ENCODE peak calls at places on chromosomes 13 and 19, in five cellular contexts. One of them, this sample, is unnamed. For H3K4me1, the result is how much of the 10 kb centered on the place peaks cover.

GRCh38 chr13:107865643-107866006 is 349.7 kb downstream of the LIG4 start:
- DNase-seq in right atrium auricular region: no peak
- DNase-seq in adrenal gland: no peak
- DNase-seq in PC-3: no peak
- DNase-seq in psoas muscle: no peak
- DNase-seq in this sample: no peak

GRCh38 chr19:49614096-49614857 is 23.3 kb downstream of the PRR12 start:
- DNase-seq in right atrium auricular region: no peak
- DNase-seq in adrenal gland: peak
- DNase-seq in PC-3: peak
- DNase-seq in psoas muscle: no peak
- DNase-seq in this sample: peak

GRCh38 chr13:29883941-29884518 is 33.6 kb upstream of the UBL3 start:
- DNase-seq in right atrium auricular region: no peak
- DNase-seq in adrenal gland: peak
- DNase-seq in PC-3: no peak
- DNase-seq in psoas muscle: no peak
- DNase-seq in this sample: no peak

GRCh38 chr19:55118401-55118991 is 1.1 kb upstream of the PPP1R12C start:
- DNase-seq in right atrium auricular region: no peak
- DNase-seq in adrenal gland: peak
- DNase-seq in PC-3: no peak
- DNase-seq in psoas muscle: peak
- DNase-seq in this sample: no peak

GRCh38 chr19:44282846-44283245 is 22.0 kb downstream of the ZNF235 start:
- DNase-seq in right atrium auricular region: no peak
- DNase-seq in adrenal gland: no peak
- DNase-seq in PC-3: peak
- DNase-seq in psoas muscle: no peak
- DNase-seq in this sample: peak

GRCh38 chr19:23259961-23260360 is 9.8 kb upstream of the ZNF724 start:
- DNase-seq in right atrium auricular region: no peak
- DNase-seq in adrenal gland: no peak
- DNase-seq in PC-3: no peak
- DNase-seq in psoas muscle: no peak
- DNase-seq in this sample: no peak

GRCh38 chr13:29947839-29948238 is 97.4 kb upstream of the UBL3 start:
- DNase-seq in right atrium auricular region: no peak
- DNase-seq in adrenal gland: no peak
- DNase-seq in PC-3: no peak
- DNase-seq in psoas muscle: no peak
- DNase-seq in this sample: peak

GRCh38 chr19:45800009-45800553 is 7.4 kb upstream of the DMWD start:
- DNase-seq in right atrium auricular region: no peak
- DNase-seq in adrenal gland: no peak
- DNase-seq in PC-3: no peak
- DNase-seq in psoas muscle: no peak
- DNase-seq in this sample: no peak

GRCh38 chr19:7228935-7229541 is 65.2 kb downstream of the INSR start:
- DNase-seq in right atrium auricular region: no peak
- DNase-seq in adrenal gland: no peak
- DNase-seq in PC-3: no peak
- DNase-seq in psoas muscle: no peak
- DNase-seq in this sample: no peak

GRCh38 chr13:50198508-50198907 is 183.3 kb downstream of the KCNRG start:
- DNase-seq in right atrium auricular region: no peak
- DNase-seq in adrenal gland: no peak
- DNase-seq in PC-3: peak
- DNase-seq in psoas muscle: no peak
- DNase-seq in this sample: no peak

GRCh38 chr13:52158629-52159158 is 703 bp downstream of the NEK3 start:
- DNase-seq in right atrium auricular region: peak
- DNase-seq in adrenal gland: peak
- DNase-seq in PC-3: peak
- DNase-seq in psoas muscle: peak
- DNase-seq in this sample: no peak

GRCh38 chr19:31597616-31598015 is 248.4 kb upstream of the TSHZ3 start:
- DNase-seq in right atrium auricular region: no peak
- DNase-seq in adrenal gland: no peak
- DNase-seq in PC-3: no peak
- DNase-seq in psoas muscle: no peak
- DNase-seq in this sample: no peak

GRCh38 chr19:38718747-38719543 is 25.3 kb downstream of the CAPN12 start:
- DNase-seq in right atrium auricular region: no peak
- DNase-seq in adrenal gland: no peak
- DNase-seq in PC-3: no peak
- DNase-seq in psoas muscle: peak
- DNase-seq in this sample: peak

GRCh38 chr13:56134524-56134923 is 1006.2 kb upstream of the PRR20A start:
- DNase-seq in right atrium auricular region: no peak
- DNase-seq in adrenal gland: no peak
- DNase-seq in PC-3: no peak
- DNase-seq in psoas muscle: no peak
- DNase-seq in this sample: no peak

GRCh38 chr13:85543144-85543543 is 256.1 kb downstream of the SLITRK6 start:
- DNase-seq in right atrium auricular region: no peak
- DNase-seq in adrenal gland: no peak
- DNase-seq in PC-3: peak
- DNase-seq in psoas muscle: no peak
- DNase-seq in this sample: no peak

GRCh38 chr13:100434010-100434763 is 154.4 kb downstream of the GGACT start:
- DNase-seq in right atrium auricular region: no peak
- DNase-seq in adrenal gland: no peak
- DNase-seq in PC-3: peak
- DNase-seq in psoas muscle: no peak
- DNase-seq in this sample: peak

GRCh38 chr13:21365574-21365973 is 93.5 kb downstream of the ZDHHC20 start:
- DNase-seq in right atrium auricular region: peak
- DNase-seq in adrenal gland: no peak
- DNase-seq in PC-3: no peak
- DNase-seq in psoas muscle: no peak
- DNase-seq in this sample: no peak

GRCh38 chr19:5498817-5499535 is 43.8 kb downstream of the ZNRF4 start:
- DNase-seq in right atrium auricular region: no peak
- DNase-seq in adrenal gland: no peak
- DNase-seq in PC-3: no peak
- DNase-seq in psoas muscle: no peak
- DNase-seq in this sample: no peak

GRCh38 chr19:35879770-35880317 is 11.5 kb downstream of the APLP1 start:
- DNase-seq in right atrium auricular region: peak
- DNase-seq in adrenal gland: peak
- DNase-seq in PC-3: peak
- DNase-seq in psoas muscle: peak
- DNase-seq in this sample: peak

GRCh38 chr19:53183146-53183545 is 10.0 kb downstream of the ZNF665 start:
- DNase-seq in right atrium auricular region: no peak
- DNase-seq in adrenal gland: no peak
- DNase-seq in PC-3: peak
- DNase-seq in psoas muscle: no peak
- DNase-seq in this sample: peak

GRCh38 chr13:74036373-74036772 is 97.8 kb downstream of the KLF12 start:
- DNase-seq in right atrium auricular region: no peak
- DNase-seq in adrenal gland: no peak
- DNase-seq in PC-3: peak
- DNase-seq in psoas muscle: no peak
- DNase-seq in this sample: peak

GRCh38 chr19:48401277-48401676 is 7.8 kb downstream of the GRIN2D start:
- DNase-seq in right atrium auricular region: no peak
- DNase-seq in adrenal gland: no peak
- DNase-seq in PC-3: no peak
- DNase-seq in psoas muscle: no peak
- DNase-seq in this sample: peak

GRCh38 chr19:6297202-6297601 is 17.4 kb upstream of the MLLT1 start:
- DNase-seq in right atrium auricular region: no peak
- DNase-seq in adrenal gland: no peak
- DNase-seq in PC-3: no peak
- DNase-seq in psoas muscle: no peak
- DNase-seq in this sample: no peak

GRCh38 chr13:35767256-35767981 is 290.9 kb upstream of the MAB21L1 start:
- DNase-seq in right atrium auricular region: no peak
- DNase-seq in adrenal gland: no peak
- DNase-seq in PC-3: no peak
- DNase-seq in psoas muscle: no peak
- DNase-seq in this sample: no peak

GRCh38 chr13:40558656-40559055 is 107.8 kb downstream of the FOXO1 start:
- DNase-seq in right atrium auricular region: no peak
- DNase-seq in adrenal gland: peak
- DNase-seq in PC-3: no peak
- DNase-seq in psoas muscle: no peak
- DNase-seq in this sample: no peak

GRCh38 chr19:46608581-46609345 is 7.6 kb downstream of the CALM3 start:
- DNase-seq in right atrium auricular region: no peak
- DNase-seq in adrenal gland: no peak
- DNase-seq in PC-3: no peak
- DNase-seq in psoas muscle: no peak
- DNase-seq in this sample: no peak

GRCh38 chr19:343941-344624 is 513 bp downstream of the MIER2 start:
- DNase-seq in right atrium auricular region: no peak
- DNase-seq in adrenal gland: peak
- DNase-seq in PC-3: no peak
- DNase-seq in psoas muscle: peak
- DNase-seq in this sample: no peak

GRCh38 chr13:51525567-51526165 is 58.6 kb upstream of the WDFY2 start:
- DNase-seq in right atrium auricular region: no peak
- DNase-seq in adrenal gland: no peak
- DNase-seq in PC-3: peak
- DNase-seq in psoas muscle: no peak
- DNase-seq in this sample: no peak

GRCh38 chr19:15107056-15108010 is at the start of gene SYDE1:
- DNase-seq in right atrium auricular region: peak
- DNase-seq in adrenal gland: peak
- DNase-seq in PC-3: peak
- DNase-seq in psoas muscle: peak
- DNase-seq in this sample: peak

GRCh38 chr13:73849292-73849691 is 284.9 kb downstream of the KLF12 start:
- DNase-seq in right atrium auricular region: no peak
- DNase-seq in adrenal gland: no peak
- DNase-seq in PC-3: peak
- DNase-seq in psoas muscle: no peak
- DNase-seq in this sample: peak

GRCh38 chr19:58558623-58559274 is 338 bp upstream of the UBE2M start:
- DNase-seq in right atrium auricular region: peak
- DNase-seq in adrenal gland: peak
- DNase-seq in PC-3: peak
- DNase-seq in psoas muscle: peak
- DNase-seq in this sample: no peak

GRCh38 chr19:3506384-3507340 is 551 bp downstream of the FZR1 start:
- DNase-seq in right atrium auricular region: no peak
- DNase-seq in adrenal gland: peak
- DNase-seq in PC-3: peak
- DNase-seq in psoas muscle: no peak
- DNase-seq in this sample: no peak

DNA sequence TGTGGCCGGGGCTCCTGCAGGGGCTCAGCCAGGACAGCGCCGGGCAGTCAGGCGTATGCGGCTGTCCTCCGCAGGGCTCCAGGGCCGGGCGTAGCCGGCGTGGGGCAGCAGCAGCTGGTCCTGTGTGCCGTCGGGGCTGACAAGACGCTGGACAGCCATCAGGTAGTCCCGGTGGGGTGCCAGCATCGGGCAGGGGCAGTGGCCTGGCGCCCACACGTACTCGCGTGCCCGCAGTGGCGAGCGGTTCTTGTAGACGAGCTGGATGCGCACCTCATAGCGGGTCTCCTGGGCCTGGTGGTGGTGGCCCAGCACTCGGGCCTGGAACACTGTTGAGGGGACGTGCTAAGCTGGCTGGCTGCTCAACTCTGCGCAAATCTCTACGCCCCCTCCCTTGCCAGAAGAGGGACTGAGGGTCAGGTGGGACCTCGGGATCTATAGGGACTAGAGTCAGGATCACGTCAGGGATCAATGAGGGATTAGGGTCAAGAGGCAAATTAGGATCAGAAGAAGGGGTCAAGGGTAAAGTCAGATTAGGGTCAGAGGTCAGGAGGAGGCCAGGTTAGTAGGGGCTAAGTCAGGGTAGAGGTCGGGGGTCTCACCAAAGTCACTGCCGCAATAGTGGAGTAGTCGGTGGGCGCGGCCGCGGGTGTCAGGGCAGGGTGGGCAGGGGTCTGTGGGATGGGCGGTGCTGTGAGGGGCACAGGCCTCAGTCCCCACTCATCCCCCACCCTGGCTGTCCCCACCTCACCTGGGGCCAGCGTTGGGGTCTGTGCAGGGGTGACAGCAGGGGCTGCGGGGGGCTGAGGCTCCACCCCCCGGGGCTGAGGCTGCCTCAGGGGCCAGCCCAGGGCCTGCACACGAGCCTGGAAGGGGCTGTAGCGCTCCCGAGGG is 6.6 kb downstream of the ADAMTSL5 start:
- DNase-seq in right atrium auricular region: no peak
- DNase-seq in adrenal gland: no peak
- DNase-seq in PC-3: no peak
- DNase-seq in psoas muscle: no peak
- DNase-seq in this sample: no peak
- H3K4me1 ChIP-seq in right atrium auricular region: under half
- H3K4me1 ChIP-seq in adrenal gland: under half
- H3K4me1 ChIP-seq in PC-3: under half
- H3K4me1 ChIP-seq in psoas muscle: under half
- H3K4me1 ChIP-seq in this sample: under half

GRCh38 chr19:18503971-18504885 is 17.6 kb downstream of the ELL start:
- DNase-seq in right atrium auricular region: no peak
- DNase-seq in adrenal gland: no peak
- DNase-seq in PC-3: peak
- DNase-seq in psoas muscle: no peak
- DNase-seq in this sample: no peak
- H3K4me1 ChIP-seq in right atrium auricular region: under half
- H3K4me1 ChIP-seq in adrenal gland: half or more
- H3K4me1 ChIP-seq in PC-3: under half
- H3K4me1 ChIP-seq in psoas muscle: half or more
- H3K4me1 ChIP-seq in this sample: under half

GRCh38 chr13:49134305-49134704 is 85.8 kb upstream of the MLNR start:
- DNase-seq in right atrium auricular region: no peak
- DNase-seq in adrenal gland: no peak
- DNase-seq in PC-3: no peak
- DNase-seq in psoas muscle: no peak
- DNase-seq in this sample: no peak
- H3K4me1 ChIP-seq in right atrium auricular region: under half
- H3K4me1 ChIP-seq in adrenal gland: under half
- H3K4me1 ChIP-seq in PC-3: under half
- H3K4me1 ChIP-seq in psoas muscle: under half
- H3K4me1 ChIP-seq in this sample: under half

GRCh38 chr13:33782631-33783030 is 35.3 kb upstream of the RFC3 start:
- DNase-seq in right atrium auricular region: no peak
- DNase-seq in adrenal gland: peak
- DNase-seq in PC-3: no peak
- DNase-seq in psoas muscle: no peak
- DNase-seq in this sample: no peak

GRCh38 chr13:33784738-33785137 is 33.2 kb upstream of the RFC3 start:
- DNase-seq in right atrium auricular region: no peak
- DNase-seq in adrenal gland: no peak
- DNase-seq in PC-3: no peak
- DNase-seq in psoas muscle: no peak
- DNase-seq in this sample: no peak

GRCh38 chr13:33787051-33787591 is 30.8 kb upstream of the RFC3 start:
- DNase-seq in right atrium auricular region: no peak
- DNase-seq in adrenal gland: peak
- DNase-seq in PC-3: no peak
- DNase-seq in psoas muscle: no peak
- DNase-seq in this sample: no peak

GRCh38 chr13:33789067-33789606 is 28.8 kb upstream of the RFC3 start:
- DNase-seq in right atrium auricular region: no peak
- DNase-seq in adrenal gland: no peak
- DNase-seq in PC-3: no peak
- DNase-seq in psoas muscle: no peak
- DNase-seq in this sample: no peak

GRCh38 chr13:33785384-33785783 is 32.6 kb upstream of the RFC3 start:
- DNase-seq in right atrium auricular region: no peak
- DNase-seq in adrenal gland: no peak
- DNase-seq in PC-3: no peak
- DNase-seq in psoas muscle: no peak
- DNase-seq in this sample: no peak
- H3K4me1 ChIP-seq in right atrium auricular region: under half
- H3K4me1 ChIP-seq in adrenal gland: under half
- H3K4me1 ChIP-seq in PC-3: under half
- H3K4me1 ChIP-seq in psoas muscle: under half
- H3K4me1 ChIP-seq in this sample: under half

This sample was measured in PC-9.